ENCODE peak calls at places on chromosomes 12 and 14, in seven cellular contexts. One of them, this sample, is unnamed.

GRCh38 chr12:127811988-127812387 is 455.0 kb upstream of the TMEM132C start:
- DNase-seq in Panc1: no peak
- DNase-seq in H1: no peak
- DNase-seq in GM12878: no peak
- DNase-seq in K562: no peak
- DNase-seq in SK-N-SH: no peak
- DNase-seq in HepG2: no peak
- DNase-seq in this sample: no peak

GRCh38 chr12:56601503-56601902 is 28.6 kb downstream of the BAZ2A start:
- DNase-seq in HepG2: no peak
- DNase-seq in K562: peak
- DNase-seq in H1: no peak
- DNase-seq in GM12878: no peak
- DNase-seq in Panc1: no peak
- DNase-seq in SK-N-SH: peak
- DNase-seq in this sample: no peak

GRCh38 chr12:47556219-47556618 is 149.6 kb downstream of the RPAP3 start:
- DNase-seq in H1: no peak
- DNase-seq in SK-N-SH: no peak
- DNase-seq in GM12878: no peak
- DNase-seq in HepG2: no peak
- DNase-seq in Panc1: no peak
- DNase-seq in K562: no peak
- DNase-seq in this sample: no peak

GRCh38 chr14:67569011-67569650 is 30.9 kb downstream of the PIGH start:
- DNase-seq in HepG2: no peak
- DNase-seq in SK-N-SH: no peak
- DNase-seq in H1: no peak
- DNase-seq in K562: no peak
- DNase-seq in Panc1: no peak
- DNase-seq in GM12878: no peak
- DNase-seq in this sample: no peak

GRCh38 chr14:76827696-76828301 is 1.6 kb downstream of the LRRC74A start:
- DNase-seq in H1: no peak
- DNase-seq in Panc1: no peak
- DNase-seq in SK-N-SH: no peak
- DNase-seq in K562: no peak
- DNase-seq in GM12878: no peak
- DNase-seq in HepG2: no peak
- DNase-seq in this sample: no peak

GRCh38 chr12:6845395-6845794 is 4.7 kb downstream of the GNB3 start:
- DNase-seq in SK-N-SH: no peak
- DNase-seq in Panc1: no peak
- DNase-seq in HepG2: no peak
- DNase-seq in K562: no peak
- DNase-seq in GM12878: no peak
- DNase-seq in H1: no peak
- DNase-seq in this sample: no peak

GRCh38 chr12:43210437-43211197 is 341.4 kb downstream of the ADAMTS20 start:
- DNase-seq in Panc1: no peak
- DNase-seq in H1: no peak
- DNase-seq in HepG2: no peak
- DNase-seq in SK-N-SH: no peak
- DNase-seq in GM12878: peak
- DNase-seq in K562: peak
- DNase-seq in this sample: no peak

GRCh38 chr12:92304335-92305066 is 158.9 kb upstream of the BTG1 start:
- DNase-seq in HepG2: no peak
- DNase-seq in GM12878: no peak
- DNase-seq in SK-N-SH: no peak
- DNase-seq in K562: peak
- DNase-seq in H1: no peak
- DNase-seq in Panc1: no peak
- DNase-seq in this sample: no peak

GRCh38 chr12:75816892-75817291 is 214.7 kb downstream of the PHLDA1 start:
- DNase-seq in H1: no peak
- DNase-seq in K562: peak
- DNase-seq in GM12878: peak
- DNase-seq in Panc1: no peak
- DNase-seq in SK-N-SH: no peak
- DNase-seq in HepG2: no peak
- DNase-seq in this sample: peak

GRCh38 chr14:104516906-104517305 is 62.7 kb upstream of the C14orf180 start:
- DNase-seq in HepG2: no peak
- DNase-seq in SK-N-SH: no peak
- DNase-seq in K562: no peak
- DNase-seq in H1: peak
- DNase-seq in GM12878: no peak
- DNase-seq in Panc1: no peak
- DNase-seq in this sample: no peak

GRCh38 chr12:62647586-62647985 is 181.0 kb downstream of the MON2 start:
- DNase-seq in Panc1: no peak
- DNase-seq in GM12878: no peak
- DNase-seq in H1: no peak
- DNase-seq in K562: no peak
- DNase-seq in HepG2: no peak
- DNase-seq in SK-N-SH: no peak
- DNase-seq in this sample: no peak

GRCh38 chr14:96616168-96616681 is 114.0 kb downstream of the PAPOLA start:
- DNase-seq in SK-N-SH: peak
- DNase-seq in H1: no peak
- DNase-seq in HepG2: no peak
- DNase-seq in GM12878: no peak
- DNase-seq in Panc1: no peak
- DNase-seq in K562: no peak
- DNase-seq in this sample: no peak

GRCh38 chr12:121124402-121125109 is 8.1 kb upstream of the P2RX7 start:
- DNase-seq in GM12878: no peak
- DNase-seq in HepG2: peak
- DNase-seq in Panc1: peak
- DNase-seq in H1: no peak
- DNase-seq in K562: no peak
- DNase-seq in SK-N-SH: no peak
- DNase-seq in this sample: peak

GRCh38 chr12:117189725-117190209 is 503 bp downstream of the FBXO21 start:
- DNase-seq in GM12878: no peak
- DNase-seq in H1: peak
- DNase-seq in Panc1: no peak
- DNase-seq in K562: peak
- DNase-seq in SK-N-SH: peak
- DNase-seq in HepG2: peak
- DNase-seq in this sample: no peak

GRCh38 chr14:53808042-53808441 is 148.6 kb downstream of the BMP4 start:
- DNase-seq in Panc1: no peak
- DNase-seq in K562: no peak
- DNase-seq in H1: no peak
- DNase-seq in SK-N-SH: no peak
- DNase-seq in HepG2: no peak
- DNase-seq in GM12878: no peak
- DNase-seq in this sample: no peak

GRCh38 chr14:103880986-103881926 is 33.9 kb upstream of the PPP1R13B start:
- DNase-seq in GM12878: no peak
- DNase-seq in K562: no peak
- DNase-seq in SK-N-SH: peak
- DNase-seq in Panc1: no peak
- DNase-seq in HepG2: peak
- DNase-seq in H1: no peak
- DNase-seq in this sample: no peak

GRCh38 chr12:114626-115211 is 48.2 kb downstream of the IQSEC3 start:
- DNase-seq in Panc1: no peak
- DNase-seq in K562: peak
- DNase-seq in SK-N-SH: no peak
- DNase-seq in GM12878: no peak
- DNase-seq in H1: no peak
- DNase-seq in HepG2: no peak
- DNase-seq in this sample: no peak

GRCh38 chr12:55746147-55746912 is 3.4 kb downstream of the GDF11 start:
- DNase-seq in SK-N-SH: no peak
- DNase-seq in Panc1: no peak
- DNase-seq in HepG2: no peak
- DNase-seq in H1: no peak
- DNase-seq in K562: no peak
- DNase-seq in GM12878: no peak
- DNase-seq in this sample: no peak

GRCh38 chr12:64124511-64125197 is 97.4 kb downstream of the KICS2 start:
- DNase-seq in Panc1: no peak
- DNase-seq in HepG2: no peak
- DNase-seq in H1: no peak
- DNase-seq in SK-N-SH: no peak
- DNase-seq in GM12878: no peak
- DNase-seq in K562: no peak
- DNase-seq in this sample: no peak

GRCh38 chr12:106170285-106170684 is 31.5 kb upstream of the NUAK1 start:
- DNase-seq in Panc1: no peak
- DNase-seq in K562: no peak
- DNase-seq in H1: no peak
- DNase-seq in GM12878: no peak
- DNase-seq in HepG2: no peak
- DNase-seq in SK-N-SH: no peak
- DNase-seq in this sample: no peak

GRCh38 chr12:116760621-116761020 is 22.5 kb downstream of the RNFT2 start:
- DNase-seq in K562: peak
- DNase-seq in SK-N-SH: no peak
- DNase-seq in Panc1: no peak
- DNase-seq in HepG2: no peak
- DNase-seq in H1: no peak
- DNase-seq in GM12878: no peak
- DNase-seq in this sample: no peak

GRCh38 chr14:104098272-104099095 is 13.0 kb downstream of the ASPG start:
- DNase-seq in Panc1: no peak
- DNase-seq in GM12878: no peak
- DNase-seq in HepG2: no peak
- DNase-seq in H1: no peak
- DNase-seq in K562: no peak
- DNase-seq in SK-N-SH: no peak
- DNase-seq in this sample: no peak

GRCh38 chr12:48824905-48825304 is 6.6 kb downstream of the CACNB3 start:
- DNase-seq in SK-N-SH: no peak
- DNase-seq in GM12878: no peak
- DNase-seq in H1: no peak
- DNase-seq in K562: no peak
- DNase-seq in HepG2: no peak
- DNase-seq in Panc1: no peak
- DNase-seq in this sample: no peak

GRCh38 chr12:25960926-25961325 is 2.4 kb downstream of the RASSF8 start:
- DNase-seq in K562: no peak
- DNase-seq in HepG2: no peak
- DNase-seq in Panc1: no peak
- DNase-seq in SK-N-SH: no peak
- DNase-seq in H1: no peak
- DNase-seq in GM12878: no peak
- DNase-seq in this sample: no peak

GRCh38 chr12:79645235-79645630 is 45.5 kb downstream of the PAWR start:
- DNase-seq in HepG2: peak
- DNase-seq in K562: no peak
- DNase-seq in SK-N-SH: no peak
- DNase-seq in GM12878: peak
- DNase-seq in H1: no peak
- DNase-seq in Panc1: no peak
- DNase-seq in this sample: no peak

GRCh38 chr12:52280319-52280795 is 5.9 kb downstream of the KRT86 start:
- DNase-seq in H1: no peak
- DNase-seq in HepG2: peak
- DNase-seq in Panc1: peak
- DNase-seq in K562: peak
- DNase-seq in SK-N-SH: no peak
- DNase-seq in GM12878: no peak
- DNase-seq in this sample: peak

GRCh38 chr12:3802721-3803120 is 49.8 kb upstream of the CRACR2A start:
- DNase-seq in HepG2: no peak
- DNase-seq in GM12878: no peak
- DNase-seq in Panc1: no peak
- DNase-seq in K562: no peak
- DNase-seq in H1: no peak
- DNase-seq in SK-N-SH: no peak
- DNase-seq in this sample: no peak
- TF ChIP-seq SIN3A in HepG2: no peak
- TF ChIP-seq SIN3A in GM12878: no peak
- TF ChIP-seq SIN3A in Panc1: no peak
- TF ChIP-seq SIN3A in K562: no peak
- TF ChIP-seq SIN3A in H1: no peak
- TF ChIP-seq SIN3A in SK-N-SH: no peak
- TF ChIP-seq SIN3A in this sample: no peak

DNA sequence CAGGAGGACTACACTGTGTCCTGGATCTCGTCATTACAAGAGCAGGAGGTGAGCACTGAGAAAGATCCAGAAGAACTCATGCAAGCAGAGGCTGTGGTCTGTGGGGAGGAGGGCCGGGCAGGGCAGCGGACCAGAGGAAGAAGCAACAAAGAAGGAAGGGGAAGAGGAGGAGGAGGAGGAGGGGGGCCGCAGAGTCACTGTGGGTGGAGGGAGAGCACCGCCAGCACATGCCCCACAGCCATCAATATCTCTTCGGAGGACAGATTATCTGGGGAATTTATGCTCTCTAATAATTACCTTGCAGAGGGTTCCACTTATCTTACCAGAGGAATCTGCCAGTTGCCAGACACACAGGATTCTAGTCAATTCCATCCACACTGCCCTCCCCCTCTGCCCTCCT is 105.6 kb downstream of the DPF3 start:
- DNase-seq in GM12878: no peak
- DNase-seq in H1: no peak
- DNase-seq in HepG2: no peak
- DNase-seq in SK-N-SH: peak
- DNase-seq in K562: no peak
- DNase-seq in Panc1: no peak
- DNase-seq in this sample: no peak
- TF ChIP-seq SIN3A in GM12878: no peak
- TF ChIP-seq SIN3A in H1: no peak
- TF ChIP-seq SIN3A in HepG2: no peak
- TF ChIP-seq SIN3A in SK-N-SH: no peak
- TF ChIP-seq SIN3A in K562: no peak
- TF ChIP-seq SIN3A in Panc1: no peak
- TF ChIP-seq SIN3A in this sample: no peak

DNA sequence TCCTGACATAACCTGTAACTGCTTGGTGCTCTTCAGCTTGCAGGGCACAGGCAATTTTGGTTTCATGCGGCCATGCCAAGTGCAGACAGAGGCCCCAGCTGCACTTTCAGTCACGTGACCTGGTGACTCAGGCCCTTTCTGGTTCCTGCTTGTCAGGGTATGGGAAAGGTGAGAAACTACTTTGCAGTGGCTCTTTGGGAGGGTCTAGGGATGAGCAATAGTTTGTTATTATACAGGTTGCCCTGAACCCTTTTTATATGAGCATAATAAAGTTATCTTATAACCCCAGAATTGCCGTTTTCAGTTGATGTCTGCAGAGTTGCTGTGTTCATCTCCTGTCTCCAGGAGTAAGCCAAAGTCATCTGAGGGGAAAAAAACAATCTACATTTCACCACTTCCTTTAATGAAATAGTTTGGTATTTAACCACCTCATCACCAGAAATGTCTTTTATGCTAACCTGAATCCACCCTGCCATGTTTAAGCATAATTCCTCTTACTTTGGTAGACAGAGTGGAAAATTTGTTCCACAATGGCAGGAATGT is 30.9 kb upstream of the EMP1 start:
- DNase-seq in H1: peak
- DNase-seq in SK-N-SH: no peak
- DNase-seq in K562: no peak
- DNase-seq in Panc1: no peak
- DNase-seq in GM12878: no peak
- DNase-seq in HepG2: no peak
- DNase-seq in this sample: peak
- TF ChIP-seq SIN3A in H1: no peak
- TF ChIP-seq SIN3A in SK-N-SH: no peak
- TF ChIP-seq SIN3A in K562: no peak
- TF ChIP-seq SIN3A in Panc1: no peak
- TF ChIP-seq SIN3A in GM12878: no peak
- TF ChIP-seq SIN3A in HepG2: no peak
- TF ChIP-seq SIN3A in this sample: no peak

GRCh38 chr12:105031061-105031807 is 45.1 kb downstream of the NOPCHAP1 start:
- DNase-seq in SK-N-SH: no peak
- DNase-seq in H1: no peak
- DNase-seq in GM12878: peak
- DNase-seq in HepG2: no peak
- DNase-seq in Panc1: no peak
- DNase-seq in K562: no peak
- DNase-seq in this sample: no peak
- TF ChIP-seq SIN3A in SK-N-SH: no peak
- TF ChIP-seq SIN3A in H1: no peak
- TF ChIP-seq SIN3A in GM12878: no peak
- TF ChIP-seq SIN3A in HepG2: no peak
- TF ChIP-seq SIN3A in Panc1: no peak
- TF ChIP-seq SIN3A in K562: no peak
- TF ChIP-seq SIN3A in this sample: no peak

This sample was measured in HCT116.